ENCODE peak calls at places on chromosomes 4 and X, in four cellular contexts. N, X, R and B are unnamed samples.
A peak's percentile ranks its signal among the peaks of the same experiment; 100 is the strongest.

GRCh38 chr4:17356926-17357325 is 155.0 kb downstream of the QDPR start:
- DNase-seq in R (no peak), N (no peak), X (no peak), B (no peak)

GRCh38 chr4:140637836-140638235 is 69.1 kb upstream of the UCP1 start:
- DNase-seq in X (no peak), N (no peak), R (peak; percentile 24), B (peak; percentile 16)

GRCh38 chrX:13911581-13911980 is 94.7 kb upstream of the GPM6B start:
- DNase-seq in X (no peak), R (no peak), N (no peak), B (no peak)

GRCh38 chr4:159413252-159413941 is 310.5 kb downstream of the RAPGEF2 start:
- DNase-seq in X (no peak), N (no peak), R (no peak), B (no peak)

GRCh38 chr4:117577686-117578085 is 456.6 kb upstream of the NDST3 start:
- DNase-seq in R (no peak), X (no peak), N (no peak), B (no peak)

GRCh38 chr4:11106769-11107168 is 321.9 kb downstream of the HS3ST1 start:
- DNase-seq in N (no peak), R (no peak), X (no peak), B (no peak)

GRCh38 chrX:134764202-134764785 is 106.0 kb upstream of the PLAC1 start:
- DNase-seq in R (peak; percentile 72), N (no peak), X (no peak), B (peak; percentile 17)

GRCh38 chr4:25098964-25099843 is 61.0 kb downstream of the SEPSECS start:
- DNase-seq in N (peak; percentile 47), X (peak; percentile 28), R (no peak), B (no peak)

GRCh38 chr4:148145475-148145874 is 296.7 kb downstream of the NR3C2 start:
- DNase-seq in X (no peak), N (no peak), R (no peak), B (no peak)

GRCh38 chr4:98711526-98711925 is 53.1 kb upstream of the TSPAN5 start:
- DNase-seq in R (no peak), N (no peak), X (no peak), B (no peak)

GRCh38 chr4:99868126-99868596 is 26.1 kb downstream of the LAMTOR3 start:
- DNase-seq in X (no peak), R (no peak), N (no peak), B (no peak)

GRCh38 chr4:56978750-56979303 is at the start of gene POLR2B:
- DNase-seq in N (peak; percentile 94), X (peak; percentile 82), R (peak; percentile 74), B (peak; percentile 64)
- TF ChIP-seq POLR2A in N (no peak), X (peak; percentile 65), R (peak; percentile 66), B (peak; percentile 75)

GRCh38 chr4:85474818-85475630 is at the start of gene ARHGAP24:
- DNase-seq in N (peak; percentile 91), R (peak; percentile 64), X (peak; percentile 63), B (peak; percentile 47)
- TF ChIP-seq POLR2A in N (no peak), R (no peak), X (peak; percentile 62), B (no peak)

GRCh38 chr4:13484045-13484748 is at the start of gene RAB28:
- DNase-seq in X (peak; percentile 91), N (peak; percentile 92), R (peak; percentile 62), B (peak; percentile 51)
- TF ChIP-seq POLR2A in X (peak; percentile 78), N (no peak), R (peak; percentile 67), B (peak; percentile 55)

DNA sequence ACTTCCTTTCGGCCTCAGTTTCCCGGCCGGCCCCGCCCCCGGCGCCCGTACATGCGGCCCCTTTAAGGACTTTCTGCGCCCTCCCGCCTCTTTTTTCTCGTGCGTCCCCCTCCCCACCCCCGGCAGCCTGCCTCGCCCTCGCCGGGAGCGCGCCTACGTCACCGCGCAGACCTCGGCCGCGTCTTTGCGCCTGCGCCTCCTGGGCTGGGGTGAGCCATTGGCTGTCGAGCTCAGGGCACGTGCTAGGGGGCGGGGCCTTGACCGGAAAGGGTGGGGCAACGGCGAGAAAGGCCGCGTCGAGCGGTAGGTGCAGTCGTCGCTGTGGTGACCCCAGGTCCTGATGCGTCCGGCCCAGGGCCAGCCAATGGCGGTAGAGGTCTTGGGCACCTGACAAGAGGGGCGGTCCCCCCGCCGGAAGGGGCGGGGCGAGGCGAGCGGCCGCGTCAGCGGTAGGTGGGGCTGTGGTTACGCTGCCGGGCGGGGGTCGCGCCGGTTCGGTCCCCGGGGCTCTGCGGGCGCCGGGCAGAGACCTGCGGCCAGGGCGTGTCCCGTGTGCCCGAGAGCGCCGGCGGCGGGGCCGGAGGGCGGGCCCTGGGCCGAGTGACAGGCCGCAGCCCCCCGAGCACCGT is at the start of gene UVSSA:
- DNase-seq in N (peak; percentile 100), X (peak; percentile 100), R (peak; percentile 98), B (peak; percentile 99)
- TF ChIP-seq POLR2A in N (no peak), X (peak; percentile 95), R (peak; percentile 47), B (peak; percentile 42)

DNA sequence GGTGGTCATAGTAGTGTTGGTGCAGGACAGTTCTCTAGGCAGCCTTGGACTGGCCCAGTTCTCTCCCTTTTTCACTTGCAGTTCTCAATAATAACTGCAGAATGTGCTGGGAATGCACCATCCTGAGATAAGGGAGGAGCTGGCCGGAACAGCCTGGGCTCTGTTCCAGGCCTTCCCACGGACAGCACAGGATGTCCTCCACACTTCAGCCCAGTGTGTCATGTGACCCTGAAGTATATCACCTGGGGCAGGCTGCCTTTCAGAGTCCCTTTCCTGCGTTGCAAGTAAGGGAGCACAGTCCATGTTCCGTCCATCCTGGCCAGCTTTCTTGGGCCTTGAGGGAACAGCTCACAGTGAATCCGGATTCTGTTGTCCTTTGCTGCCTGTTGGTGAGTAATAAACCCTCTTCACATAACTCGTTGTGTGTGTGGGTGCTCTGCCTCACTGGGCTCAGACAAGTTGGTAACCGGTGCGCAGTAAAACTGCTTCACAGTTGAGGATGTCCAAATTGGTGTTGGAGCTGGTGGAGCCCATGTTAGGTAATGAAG is 32.3 kb upstream of the BBS12 start:
- DNase-seq in X (no peak), R (no peak), N (no peak), B (no peak)
- TF ChIP-seq POLR2A in X (no peak), R (no peak), N (no peak), B (no peak)

DNA sequence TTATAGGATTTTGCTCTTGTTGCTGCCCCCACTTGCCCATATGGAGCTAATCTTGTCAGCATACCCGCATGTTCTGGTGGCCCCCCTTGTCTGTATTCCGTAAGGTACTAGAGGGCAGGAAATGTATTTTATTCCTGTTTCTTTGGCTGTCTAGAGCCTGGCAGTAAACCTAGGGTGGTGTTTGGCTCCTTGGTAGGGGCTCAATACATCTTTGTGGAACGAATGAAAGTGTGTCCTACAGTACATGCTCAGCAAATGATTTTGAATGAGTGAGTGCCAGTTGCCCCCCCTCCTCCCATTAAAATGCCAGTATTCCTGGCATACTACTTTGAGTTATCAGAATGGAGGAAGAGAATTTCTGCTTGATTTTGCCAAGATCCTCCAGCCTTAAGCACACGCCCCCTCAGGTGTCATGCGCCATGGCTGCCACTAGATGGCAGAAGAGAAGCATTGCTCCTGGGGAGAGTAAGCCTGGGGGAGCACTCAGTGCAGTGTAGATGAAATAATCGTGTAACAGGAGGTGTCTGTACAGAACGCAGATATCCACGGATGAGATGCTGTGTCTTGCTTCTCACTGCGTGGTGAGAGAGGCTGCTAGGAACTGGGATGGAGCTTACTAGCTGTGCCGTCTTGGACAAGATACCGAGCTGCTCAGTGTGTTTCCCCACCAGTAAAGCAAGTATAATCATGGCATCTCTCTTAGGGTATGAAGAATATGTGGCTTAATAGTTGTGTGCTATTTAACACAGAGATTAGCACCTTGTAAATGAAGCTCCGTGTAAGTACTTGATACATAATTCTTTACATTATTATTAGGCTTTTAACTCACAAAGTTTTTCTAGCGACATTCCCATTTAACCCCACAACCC is 17.2 kb upstream of the RNF212 start:
- DNase-seq in N (peak; percentile 54), R (peak; percentile 44), X (peak; percentile 42), B (peak; percentile 53)
- TF ChIP-seq POLR2A in N (no peak), R (no peak), X (no peak), B (no peak)

DNA sequence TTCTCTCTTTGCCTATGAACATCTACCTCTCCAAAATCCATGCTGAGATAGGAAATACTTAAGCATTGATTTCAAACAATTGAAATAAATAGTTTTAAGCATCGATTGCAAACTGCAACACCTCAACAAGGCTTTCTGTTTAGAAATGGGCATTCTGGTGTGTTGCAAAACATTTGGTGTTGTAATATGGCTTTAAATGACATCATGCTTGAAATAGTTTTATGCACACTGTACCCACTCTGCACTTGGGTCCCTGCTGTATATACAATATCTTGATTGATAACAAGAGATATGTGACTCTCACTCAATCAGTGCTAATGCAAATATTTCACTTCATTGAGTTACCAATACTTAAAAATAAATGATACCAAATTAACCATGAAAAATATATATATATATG is 964.9 kb upstream of the GRIA3 start:
- DNase-seq in X (no peak), R (no peak), N (no peak), B (no peak)
- TF ChIP-seq POLR2A in X (no peak), R (no peak), N (no peak), B (no peak)

GRCh38 chrX:72238721-72239475 is at the start of gene ERCC6L:
- DNase-seq in X (peak; percentile 55), N (peak; percentile 74), R (peak; percentile 86), B (peak; percentile 85)
- TF ChIP-seq POLR2A in X (peak; percentile 15), N (no peak), R (peak; percentile 96), B (peak; percentile 85)

DNA sequence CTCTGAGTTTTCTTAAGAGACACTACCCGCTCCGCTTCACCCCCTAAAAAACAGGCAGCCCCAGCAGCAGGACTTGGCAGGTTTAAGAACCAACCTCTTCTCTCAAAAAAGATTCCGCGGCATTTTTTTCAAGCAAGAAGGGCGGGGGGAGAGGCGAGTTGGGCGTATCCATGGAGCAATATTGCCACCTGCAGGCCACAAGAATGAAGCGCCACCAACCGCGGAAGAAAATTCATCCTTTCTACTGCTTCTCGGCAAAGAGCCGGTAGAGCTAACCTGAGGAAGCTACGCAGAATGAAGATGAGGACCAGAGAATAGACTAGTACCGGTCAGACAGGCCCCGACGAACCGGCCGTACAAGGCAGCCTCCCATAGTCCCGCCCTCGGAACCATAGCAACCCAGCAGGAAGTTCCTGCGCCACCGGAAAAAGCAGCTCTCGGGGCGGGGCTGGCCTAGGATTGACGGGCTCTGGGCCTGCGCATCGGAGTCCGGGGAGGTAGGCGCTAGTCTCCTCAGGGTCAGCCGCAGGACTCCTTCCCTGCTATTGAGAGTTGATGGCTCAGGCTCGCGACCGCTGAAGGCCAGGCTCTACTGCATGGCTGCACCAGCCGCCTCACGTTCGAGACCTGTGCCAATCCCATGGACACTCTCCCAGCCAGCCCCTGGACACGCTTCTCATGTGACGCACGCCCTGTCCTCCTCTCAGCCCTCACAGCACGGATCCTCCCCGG is 76.9 kb downstream of the MAGED4 start:
- DNase-seq in R (peak; percentile 50), X (peak; percentile 81), N (peak; percentile 88), B (peak; percentile 8)
- TF ChIP-seq POLR2A in R (peak; percentile 84), X (peak; percentile 65), N (no peak), B (peak; percentile 60)